ENCODE peak calls at places on chromosomes 13 and 19, in nine cellular contexts. F is endodermal cell, U is neural progenitor cell, V is ovary, N is pancreas, M is IMR-90, H is breast epithelium, P is esophagus squamous epithelium, J is GM23338. X is an unnamed sample. For H3K4me1, the result is how much of the 10 kb centered on the place peaks cover.

GRCh38 chr13:87884874-87885273 is 213.7 kb downstream of the SLITRK5 start:
- DNase-seq in F (peak), N (no peak), V (no peak), P (no peak), M (peak), J (peak), H (no peak), U (peak), X (no peak)

GRCh38 chr19:18896421-18896841 is 473 bp upstream of the CERS1 start:
- DNase-seq in F (peak), N (no peak), P (no peak), H (no peak), V (no peak), U (peak), J (peak), M (no peak), X (no peak)

GRCh38 chr13:33262997-33263396 is 22.6 kb downstream of the STARD13 start:
- DNase-seq in J (no peak), H (no peak), F (no peak), P (no peak), M (no peak), U (no peak), V (no peak), N (no peak), X (no peak)

GRCh38 chr19:52936151-52936957 is 13.1 kb upstream of the ZNF888 start:
- DNase-seq in P (no peak), U (no peak), J (no peak), M (no peak), H (no peak), N (no peak), F (no peak), V (no peak), X (no peak)

GRCh38 chr19:18507021-18507726 is 14.7 kb downstream of the ELL start:
- DNase-seq in H (no peak), F (no peak), J (no peak), N (no peak), U (no peak), M (no peak), V (no peak), P (no peak), X (no peak)

GRCh38 chr19:14943601-14944000 is 2.3 kb downstream of the OR7C2 start:
- DNase-seq in J (no peak), M (no peak), F (no peak), N (no peak), U (no peak), P (no peak), V (no peak), H (no peak), X (no peak)

GRCh38 chr13:82749551-82749950 is 1132.7 kb downstream of the SLITRK1 start:
- DNase-seq in H (no peak), U (no peak), N (no peak), P (no peak), V (no peak), F (no peak), J (no peak), M (peak), X (no peak)

GRCh38 chr13:93309886-93310520 is 83.4 kb downstream of the GPC6 start:
- DNase-seq in U (peak), V (no peak), J (no peak), N (no peak), M (peak), F (no peak), H (no peak), P (no peak), X (no peak)

GRCh38 chr19:38003427-38004099 is 96.6 kb downstream of the SIPA1L3 start:
- DNase-seq in U (peak), V (peak), P (no peak), F (peak), M (peak), N (peak), H (peak), J (peak), X (peak)

GRCh38 chr13:43006893-43007631 is 15.0 kb upstream of the EPSTI1 start:
- DNase-seq in U (peak), H (no peak), J (no peak), N (no peak), V (no peak), M (peak), F (no peak), P (no peak), X (no peak)

GRCh38 chr13:32039056-32039455 is 7.5 kb downstream of the FRY start:
- DNase-seq in P (no peak), H (no peak), M (peak), N (no peak), J (no peak), U (no peak), F (no peak), V (no peak), X (no peak)

GRCh38 chr19:27833031-27833430 is 1379.9 kb downstream of the UQCRFS1 start:
- DNase-seq in J (no peak), N (no peak), F (no peak), P (no peak), H (no peak), M (no peak), U (no peak), V (no peak), X (no peak)

GRCh38 chr19:2282062-2282861 is at the start of gene PEAK3:
- DNase-seq in N (no peak), V (peak), M (peak), F (peak), U (peak), P (peak), J (peak), H (no peak), X (peak)

GRCh38 chr19:55490478-55491436 is 2.5 kb downstream of the SSC5D start:
- DNase-seq in J (no peak), H (no peak), N (no peak), F (no peak), U (no peak), V (no peak), P (no peak), M (no peak), X (no peak)

GRCh38 chr13:74052402-74052928 is 81.7 kb downstream of the KLF12 start:
- DNase-seq in N (no peak), P (no peak), H (no peak), U (no peak), F (no peak), V (no peak), M (no peak), J (peak), X (no peak)

GRCh38 chr13:114259974-114260373 is 21.4 kb upstream of the UPF3A start:
- DNase-seq in U (no peak), F (no peak), H (no peak), V (no peak), P (no peak), J (no peak), N (peak), M (no peak), X (no peak)

GRCh38 chr13:57748096-57748495 is 116.6 kb downstream of the PCDH17 start:
- DNase-seq in N (no peak), J (no peak), F (no peak), P (no peak), M (no peak), H (no peak), V (no peak), U (no peak), X (no peak)

GRCh38 chr19:15101479-15102082 is 5.6 kb upstream of the SYDE1 start:
- DNase-seq in N (no peak), P (no peak), U (peak), H (no peak), M (peak), F (peak), V (no peak), J (peak), X (no peak)

GRCh38 chr13:43758834-43759233 is 27.9 kb downstream of the ENOX1 start:
- DNase-seq in U (no peak), P (no peak), N (no peak), M (no peak), V (no peak), H (no peak), J (no peak), F (no peak), X (no peak)

GRCh38 chr13:109938255-109938936 is 152.0 kb upstream of the IRS2 start:
- DNase-seq in H (no peak), J (no peak), V (no peak), N (no peak), U (no peak), F (no peak), M (peak), P (no peak), X (no peak)

GRCh38 chr13:51148952-51149573 is 38.0 kb upstream of the C13orf42 start:
- DNase-seq in M (peak), V (peak), J (peak), H (peak), P (no peak), U (peak), F (peak), N (peak), X (no peak)

GRCh38 chr13:43805071-43805468 is 18.3 kb upstream of the ENOX1 start:
- DNase-seq in H (no peak), J (peak), U (no peak), P (no peak), V (no peak), N (no peak), F (peak), M (peak), X (peak)

GRCh38 chr19:44644391-44645016 is 794 bp downstream of the PVR start:
- DNase-seq in J (peak), U (peak), N (peak), M (peak), V (no peak), F (peak), H (peak), P (no peak), X (no peak)

GRCh38 chr19:43464089-43464775 is 1.2 kb downstream of the LYPD3 start:
- DNase-seq in J (no peak), H (peak), P (peak), V (peak), M (no peak), U (peak), F (no peak), N (peak), X (peak)

GRCh38 chr13:30679483-30680330 is 55.6 kb upstream of the ALOX5AP start:
- DNase-seq in H (no peak), N (no peak), V (no peak), P (no peak), J (peak), M (peak), U (peak), F (peak), X (no peak)

GRCh38 chr13:80611310-80611709 is 270.4 kb upstream of the SPRY2 start:
- DNase-seq in N (no peak), H (no peak), U (no peak), P (no peak), J (no peak), M (no peak), F (no peak), V (no peak), X (no peak)

GRCh38 chr13:33761744-33762143 is 56.2 kb upstream of the RFC3 start:
- DNase-seq in J (peak), N (no peak), M (no peak), P (no peak), F (peak), H (no peak), V (no peak), U (peak), X (no peak)

GRCh38 chr19:2798733-2799132 is 13.4 kb downstream of the THOP1 start:
- DNase-seq in M (peak), H (no peak), P (no peak), N (peak), U (no peak), J (no peak), V (no peak), F (no peak), X (no peak)

GRCh38 chr13:113533441-113533840 is 42.9 kb upstream of the DCUN1D2 start:
- DNase-seq in V (no peak), M (peak), N (no peak), U (no peak), H (no peak), F (no peak), P (no peak), J (no peak), X (no peak)

GRCh38 chr13:51925865-51926527 is 64.2 kb downstream of the CCDC70 start:
- DNase-seq in F (no peak), V (no peak), H (no peak), M (no peak), N (no peak), P (no peak), U (no peak), J (no peak), X (no peak)

GRCh38 chr19:15893498-15893897 is 4.4 kb downstream of the CYP4F2 start:
- DNase-seq in H (no peak), N (no peak), J (no peak), V (no peak), M (no peak), F (no peak), P (no peak), U (no peak), X (no peak)

GRCh38 chr19:18416778-18417249 is 2.4 kb upstream of the SSBP4 start:
- DNase-seq in P (no peak), V (peak), M (peak), H (peak), U (peak), J (peak), F (peak), N (peak), X (peak)

GRCh38 chr19:49624967-49625910 is 14.7 kb downstream of the RRAS start:
- DNase-seq in P (no peak), U (no peak), N (no peak), J (no peak), H (no peak), V (no peak), F (no peak), M (no peak), X (no peak)

GRCh38 chr19:54448037-54448773 is 794 bp upstream of the LENG8 start:
- DNase-seq in M (peak), V (peak), U (peak), F (peak), J (peak), P (no peak), N (peak), H (peak), X (peak)

GRCh38 chr19:41427647-41428480 is 690 bp upstream of the B3GNT8 start:
- DNase-seq in H (no peak), J (peak), V (peak), F (peak), U (peak), P (no peak), N (peak), M (no peak), X (peak)

GRCh38 chr13:43730642-43731041 is 56.1 kb downstream of the ENOX1 start:
- DNase-seq in U (no peak), V (no peak), F (no peak), M (peak), N (no peak), H (no peak), P (no peak), J (no peak), X (no peak)

DNA sequence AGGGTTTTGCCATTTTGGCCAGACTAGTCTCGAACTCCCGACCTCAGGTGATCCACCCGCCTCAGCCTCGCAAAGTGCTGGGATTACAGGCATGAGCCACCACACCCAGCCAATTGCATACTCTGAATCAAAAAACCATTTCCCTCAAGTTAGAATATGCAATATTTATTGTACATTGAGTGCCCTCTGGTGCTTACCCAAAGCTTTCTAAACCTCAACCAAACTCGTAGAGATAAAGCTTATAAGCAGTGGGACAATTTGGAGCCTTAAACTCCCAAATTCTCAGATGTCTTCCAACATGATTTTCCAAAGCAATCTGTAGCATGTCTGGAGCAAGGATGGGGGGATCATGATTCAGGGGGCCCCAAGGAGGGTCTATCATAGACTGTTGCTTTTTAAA is 22.4 kb downstream of the RFXAP start:
- DNase-seq in J (no peak), N (no peak), M (no peak), H (no peak), P (no peak), F (no peak), U (no peak), V (no peak), X (no peak)
- TF ChIP-seq CTCF in J (no peak), N (no peak), M (peak), H (no peak), P (no peak), F (no peak), U (no peak), V (no peak), X (no peak)

GRCh38 chr19:46620716-46621115 is 4.2 kb downstream of the PTGIR start:
- DNase-seq in N (no peak), H (no peak), U (no peak), V (no peak), P (no peak), J (no peak), M (peak), F (no peak), X (no peak)
- H3K27ac ChIP-seq in N (no peak), H (peak), U (no peak), V (peak), P (peak), J (no peak), M (peak), F (peak), X (peak)

DNA sequence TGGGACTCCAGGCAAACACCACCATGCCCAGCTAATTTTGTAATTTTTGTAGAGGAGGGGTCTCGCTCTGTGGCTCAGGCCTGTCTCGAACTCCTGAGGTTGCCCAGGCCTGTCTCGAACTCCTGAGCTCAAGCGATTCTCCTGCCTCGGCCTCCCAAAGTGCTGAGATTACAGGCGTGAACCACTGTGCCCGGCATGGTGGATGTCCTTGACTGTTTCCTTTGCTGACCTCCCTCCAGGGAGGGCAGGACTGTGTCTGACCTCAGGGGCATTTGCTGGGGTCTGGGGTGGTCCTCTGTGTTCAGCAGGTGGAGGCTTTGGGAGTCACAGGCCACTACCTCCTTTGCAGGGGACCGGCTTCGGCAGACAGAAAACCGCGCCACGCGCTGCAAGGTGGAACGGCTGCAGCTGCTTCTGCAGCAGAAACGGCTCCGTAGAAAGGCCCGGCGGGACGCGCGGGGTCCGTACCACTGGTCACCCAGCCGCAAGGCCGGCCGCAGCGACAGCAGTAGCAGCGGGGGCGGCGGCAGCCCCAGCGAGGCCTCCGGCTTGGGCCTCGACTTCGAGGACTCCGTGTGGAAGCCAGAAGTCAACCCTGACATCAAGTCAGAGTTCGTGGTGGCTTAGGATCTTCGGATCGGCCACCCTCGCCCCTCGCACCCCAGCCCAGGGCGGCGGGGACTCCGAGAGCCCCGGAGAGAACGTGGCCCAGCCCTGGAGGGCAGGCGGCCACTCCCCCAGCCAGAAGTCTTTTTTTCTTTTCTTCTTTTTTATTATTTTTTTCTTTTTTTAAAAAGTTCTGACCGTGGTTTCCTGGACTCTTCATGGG is 8.5 kb downstream of the MIDN start:
- DNase-seq in F (no peak), P (no peak), U (no peak), V (no peak), N (peak), M (no peak), H (no peak), J (no peak), X (no peak)
- H3K4me1 ChIP-seq in F (under half), P (half or more), U (under half), V (under half), N (half or more), M (under half), H (under half), J (under half), X (half or more)

GRCh38 chr19:4721196-4721595 is 2.4 kb downstream of the DPP9 start:
- DNase-seq in N (no peak), V (no peak), M (no peak), F (no peak), J (no peak), H (no peak), P (no peak), U (no peak), X (no peak)

GRCh38 chr19:4720037-4720700 is 3.5 kb downstream of the DPP9 start:
- DNase-seq in F (no peak), J (no peak), U (no peak), V (no peak), M (no peak), N (no peak), H (no peak), P (no peak), X (no peak)

GRCh38 chr19:4722671-4723464 is 774 bp downstream of the DPP9 start:
- DNase-seq in P (no peak), N (peak), H (no peak), F (no peak), J (no peak), V (peak), M (peak), U (peak), X (no peak)

GRCh38 chr19:4724252-4724514 is 541 bp upstream of the DPP9 start:
- DNase-seq in J (no peak), P (no peak), F (peak), N (no peak), U (no peak), M (no peak), V (no peak), H (no peak), X (no peak)

GRCh38 chr19:4723465-4724251 is at the start of gene DPP9:
- DNase-seq in F (peak), V (peak), M (peak), J (peak), H (peak), N (peak), U (peak), P (peak), X (peak)
- TF ChIP-seq CTCF in F (no peak), V (peak), M (peak), J (peak), H (peak), N (no peak), U (peak), P (peak), X (peak)

DNA sequence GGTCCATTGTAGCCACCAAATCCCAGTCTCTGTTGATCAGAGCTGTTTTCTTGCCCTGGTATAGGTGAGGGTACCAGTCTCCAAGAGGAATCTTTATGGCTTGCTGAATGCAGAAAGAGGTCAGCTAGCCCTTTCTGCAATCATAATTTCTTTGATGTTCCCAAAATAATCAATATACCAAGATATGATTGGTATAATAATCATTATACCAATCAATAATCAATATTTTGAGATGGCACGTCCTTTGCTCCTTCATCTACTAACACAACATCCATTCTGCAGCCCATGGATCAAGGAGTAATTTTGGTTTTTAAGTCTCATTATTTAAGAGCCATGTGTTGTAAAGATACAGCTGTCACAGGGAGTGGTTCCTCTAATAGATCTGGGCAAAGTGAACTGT is 31.5 kb upstream of the CHST8 start:
- DNase-seq in M (no peak), V (no peak), F (no peak), U (no peak), P (no peak), H (no peak), N (no peak), J (no peak), X (no peak)
- H3K27ac ChIP-seq in M (no peak), V (no peak), F (no peak), U (no peak), P (no peak), H (no peak), N (no peak), J (no peak), X (no peak)

DNA sequence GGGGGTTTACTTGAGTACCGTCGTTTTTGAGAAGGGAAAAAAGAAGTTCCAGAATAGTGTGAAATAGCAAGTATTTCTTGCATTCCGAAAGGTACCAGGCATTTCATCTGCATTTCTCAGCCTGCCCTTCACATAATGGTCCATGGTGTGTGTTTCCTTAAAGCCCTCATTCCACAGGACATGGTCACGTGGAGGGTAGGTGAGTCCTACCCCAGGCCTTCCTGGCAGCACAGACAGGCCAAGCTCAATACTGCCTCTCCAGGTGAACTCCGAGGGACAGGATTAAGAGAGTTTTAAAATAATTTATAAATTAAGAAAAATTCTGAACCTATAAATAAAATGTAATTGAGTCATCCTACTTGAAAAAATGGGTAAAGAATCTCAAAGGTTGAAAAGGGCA is 64.7 kb downstream of the TNFRSF19 start:
- DNase-seq in H (no peak), M (no peak), F (peak), U (no peak), N (no peak), J (peak), V (no peak), P (no peak), X (no peak)
- H3K4me1 ChIP-seq in H (under half), M (under half), F (under half), U (half or more), N (under half), J (half or more), V (under half), P (under half), X (under half)

GRCh38 chr19:5811117-5811516 is 6.2 kb downstream of the NRTN start:
- DNase-seq in F (no peak), V (no peak), J (no peak), M (no peak), P (no peak), H (no peak), U (no peak), N (no peak), X (no peak)
- TF ChIP-seq CTCF in F (no peak), V (no peak), J (no peak), M (no peak), P (no peak), H (no peak), U (no peak), N (no peak), X (no peak)